ENCODE peak calls at places on chromosomes 5 and 9, in ten cellular contexts. A is sigmoid colon, L is IMR-90, X is HCT116, Y is suprapubic skin, I is adrenal gland, V is BE2C, Q is PC-9, G is psoas muscle, F is heart left ventricle. U is an unnamed sample.

GRCh38 chr5:20497356-20497755 is 509.4 kb upstream of the CDH18 start:
- DNase-seq in A (no peak), L (no peak), X (no peak), Y (no peak), I (no peak), V (no peak), Q (no peak), G (no peak), F (no peak), U (no peak)

GRCh38 chr5:169716287-169716686 is 79.2 kb downstream of the DOCK2 start:
- DNase-seq in A (no peak), L (peak; percentile 74), X (no peak), Y (no peak), I (no peak), V (no peak), Q (no peak), G (no peak), F (no peak), U (no peak)

GRCh38 chr5:52771343-52772039 is 16.2 kb upstream of the ITGA1 start:
- DNase-seq in A (no peak), L (no peak), X (no peak), Y (no peak), I (no peak), V (no peak), Q (no peak), G (no peak), F (no peak), U (peak; percentile 56)

GRCh38 chr9:119052339-119053030 is 316.8 kb downstream of the BRINP1 start:
- DNase-seq in A (peak; percentile 71), L (no peak), X (no peak), Y (no peak), I (no peak), V (no peak), Q (peak; percentile 0), G (peak; percentile 19), F (peak; percentile 61), U (no peak)

GRCh38 chr5:157350939-157351338 is 85.0 kb downstream of the CYFIP2 start:
- DNase-seq in A (no peak), L (peak; percentile 25), X (no peak), Y (no peak), I (no peak), V (no peak), Q (no peak), G (no peak), F (no peak), U (no peak)

GRCh38 chr9:120510816-120511215 is 69.2 kb downstream of the CDK5RAP2 start:
- DNase-seq in A (no peak), L (peak; percentile 15), X (no peak), Y (no peak), I (no peak), V (no peak), Q (no peak), G (no peak), F (no peak), U (no peak)

GRCh38 chr9:113446323-113446740 is 17.2 kb upstream of the RGS3 start:
- DNase-seq in A (no peak), L (peak; percentile 55), X (peak; percentile 31), Y (no peak), I (no peak), V (no peak), Q (no peak), G (no peak), F (no peak), U (no peak)

GRCh38 chr9:77896269-77897245 is 135.1 kb downstream of the GNAQ start:
- DNase-seq in A (no peak), L (no peak), X (no peak), Y (no peak), I (no peak), V (peak; percentile 89), Q (no peak), G (no peak), F (no peak), U (no peak)

GRCh38 chr9:113508111-113508749 is 44.7 kb downstream of the RGS3 start:
- DNase-seq in A (no peak), L (no peak), X (peak; percentile 4), Y (no peak), I (no peak), V (no peak), Q (no peak), G (no peak), F (no peak), U (no peak)

GRCh38 chr5:154267516-154267915 is 77.0 kb downstream of the GALNT10 start:
- DNase-seq in A (no peak), L (no peak), X (no peak), Y (no peak), I (no peak), V (no peak), Q (no peak), G (no peak), F (no peak), U (no peak)

GRCh38 chr5:57174128-57174849 is 430 bp downstream of the GPBP1 start:
- DNase-seq in A (peak; percentile 71), L (no peak), X (no peak), Y (no peak), I (no peak), V (no peak), Q (peak; percentile 20), G (peak; percentile 30), F (peak; percentile 68), U (no peak)

GRCh38 chr9:18675345-18675744 is 201.4 kb downstream of the ADAMTSL1 start:
- DNase-seq in A (no peak), L (peak; percentile 19), X (no peak), Y (no peak), I (no peak), V (no peak), Q (no peak), G (no peak), F (no peak), U (no peak)

GRCh38 chr9:108386859-108387384 is 468.9 kb downstream of the ACTL7B start:
- DNase-seq in A (no peak), L (peak; percentile 85), X (no peak), Y (no peak), I (no peak), V (no peak), Q (no peak), G (no peak), F (no peak), U (no peak)

GRCh38 chr9:126521551-126521950 is 92.2 kb upstream of the LMX1B start:
- DNase-seq in A (no peak), L (no peak), X (no peak), Y (no peak), I (no peak), V (no peak), Q (no peak), G (no peak), F (no peak), U (no peak)

GRCh38 chr5:76472338-76473336 is 69.6 kb downstream of the IQGAP2 start:
- DNase-seq in A (no peak), L (no peak), X (no peak), Y (no peak), I (no peak), V (no peak), Q (no peak), G (no peak), F (no peak), U (no peak)

DNA sequence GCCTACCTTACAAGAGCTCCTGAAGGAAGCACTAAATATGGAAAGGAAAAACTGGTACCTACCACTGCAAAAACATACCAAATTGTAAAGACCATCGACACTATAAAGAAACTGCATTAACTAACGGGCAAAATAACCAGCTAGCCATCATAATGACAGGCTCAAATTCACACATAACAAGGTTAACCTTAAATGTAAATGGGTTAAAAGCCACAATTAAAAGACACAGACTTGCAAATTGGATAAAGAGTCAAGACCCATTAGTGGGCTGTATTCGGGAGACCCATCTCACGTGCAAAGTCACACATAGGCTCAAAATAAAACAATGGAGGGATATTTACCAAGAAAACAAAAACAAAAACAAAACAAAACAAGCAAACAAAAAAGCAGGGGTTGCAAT is 49.4 kb downstream of the POU5F2 start:
- DNase-seq in A (no peak), L (no peak), X (no peak), Y (no peak), I (no peak), V (no peak), Q (no peak), G (no peak), F (no peak), U (no peak)
- H3K9me3 ChIP-seq in A (no peaks in the 10 kb centered on the region), L (no peaks in the 10 kb centered on the region), X (no peaks in the 10 kb centered on the region), Y (no peaks in the 10 kb centered on the region), I (no peaks in the 10 kb centered on the region), V (no peaks in the 10 kb centered on the region), Q (no peaks in the 10 kb centered on the region), G (peaks cover 12% of the 10 kb centered on the region), F (peaks cover 12% of the 10 kb centered on the region), U (no peaks in the 10 kb centered on the region)

GRCh38 chr9:19812194-19812593 is 23.4 kb upstream of the SLC24A2 start:
- DNase-seq in A (no peak), L (no peak), X (no peak), Y (no peak), I (no peak), V (no peak), Q (no peak), G (no peak), F (no peak), U (no peak)
- H3K9me3 ChIP-seq in A (no peaks in the 10 kb centered on the region), L (peaks cover 2% of the 10 kb centered on the region), X (no peaks in the 10 kb centered on the region), Y (no peaks in the 10 kb centered on the region), I (peaks cover 4% of the 10 kb centered on the region), V (no peaks in the 10 kb centered on the region), Q (no peaks in the 10 kb centered on the region), G (no peaks in the 10 kb centered on the region), F (peaks cover 7% of the 10 kb centered on the region), U (no peaks in the 10 kb centered on the region)

GRCh38 chr9:92850898-92851297 is 26.9 kb downstream of the ZNF484 start:
- DNase-seq in A (no peak), L (no peak), X (no peak), Y (no peak), I (no peak), V (no peak), Q (no peak), G (no peak), F (no peak), U (no peak)
- H3K9me3 ChIP-seq in A (peaks cover 17% of the 10 kb centered on the region), L (peaks cover 36% of the 10 kb centered on the region), X (peaks cover 20% of the 10 kb centered on the region), Y (peaks cover 26% of the 10 kb centered on the region), I (peaks cover 9% of the 10 kb centered on the region), V (no peaks in the 10 kb centered on the region), Q (peaks cover 60% of the 10 kb centered on the region), G (peaks cover 43% of the 10 kb centered on the region), F (peaks cover 22% of the 10 kb centered on the region), U (peaks cover 26% of the 10 kb centered on the region)

GRCh38 chr9:95715911-95716435 is 159.5 kb upstream of the ERCC6L2 start:
- DNase-seq in A (no peak), L (peak; percentile 2), X (no peak), Y (no peak), I (no peak), V (no peak), Q (no peak), G (no peak), F (no peak), U (no peak)

GRCh38 chr9:95719354-95719753 is 156.1 kb upstream of the ERCC6L2 start:
- DNase-seq in A (no peak), L (no peak), X (no peak), Y (no peak), I (no peak), V (no peak), Q (no peak), G (no peak), F (no peak), U (no peak)

GRCh38 chr9:95720496-95720895 is 155.0 kb upstream of the ERCC6L2 start:
- DNase-seq in A (no peak), L (no peak), X (no peak), Y (no peak), I (no peak), V (no peak), Q (no peak), G (no peak), F (no peak), U (no peak)

GRCh38 chr9:95721132-95721531 is 154.4 kb upstream of the ERCC6L2 start:
- DNase-seq in A (no peak), L (no peak), X (no peak), Y (no peak), I (no peak), V (no peak), Q (no peak), G (no peak), F (no peak), U (no peak)

GRCh38 chr9:95718263-95718662 is 157.2 kb upstream of the ERCC6L2 start:
- DNase-seq in A (no peak), L (no peak), X (no peak), Y (no peak), I (no peak), V (no peak), Q (no peak), G (no peak), F (no peak), U (no peak)
- H3K9me3 ChIP-seq in A (no peaks in the 10 kb centered on the region), L (no peaks in the 10 kb centered on the region), X (no peaks in the 10 kb centered on the region), Y (no peaks in the 10 kb centered on the region), I (no peaks in the 10 kb centered on the region), V (no peaks in the 10 kb centered on the region), Q (no peaks in the 10 kb centered on the region), G (no peaks in the 10 kb centered on the region), F (no peaks in the 10 kb centered on the region), U (peaks cover 8% of the 10 kb centered on the region)